ENCODE peak calls at places on chromosomes 11 and 22, in nine cellular contexts. One of them, this sample, is unnamed.

GRCh38 chr11:76661835-76662434 is 8.6 kb downstream of the LRRC32 start:
- DNase-seq in brain microvascular endothelial cell: peak; percentile 32
- DNase-seq in CD8-positive, alpha-beta memory T cell: no peak
- DNase-seq in G401: no peak
- DNase-seq in activated gamma-delta T cell treated with Interleukin-2 at 50 U/mL for 16 hours: no peak
- DNase-seq in HCEC 1CT: no peak
- DNase-seq in stimulated activated CD4-positive, alpha-beta T cell treated with anti-CD3 and anti-CD28 coated beads, TNF-alpha, amount 100 ng/mL, for 1 hour: no peak
- DNase-seq in cardiac fibroblast: no peak
- DNase-seq in activated CD8-positive, alpha-beta memory T cell treated with anti-CD3 and anti-CD28 coated beads, Interleukin-2, amount 10 ng/mL, durations not matched to agents 7 days and 5 days: no peak
- DNase-seq in this sample: no peak

GRCh38 chr11:1391165-1392010 is 1.7 kb downstream of the BRSK2 start:
- DNase-seq in stimulated activated CD4-positive, alpha-beta T cell treated with anti-CD3 and anti-CD28 coated beads, TNF-alpha, amount 100 ng/mL, for 1 hour: no peak
- DNase-seq in HCEC 1CT: no peak
- DNase-seq in brain microvascular endothelial cell: no peak
- DNase-seq in activated CD8-positive, alpha-beta memory T cell treated with anti-CD3 and anti-CD28 coated beads, Interleukin-2, amount 10 ng/mL, durations not matched to agents 7 days and 5 days: no peak
- DNase-seq in CD8-positive, alpha-beta memory T cell: no peak
- DNase-seq in activated gamma-delta T cell treated with Interleukin-2 at 50 U/mL for 16 hours: no peak
- DNase-seq in G401: no peak
- DNase-seq in cardiac fibroblast: no peak
- DNase-seq in this sample: no peak

GRCh38 chr11:35373284-35373933 is 45.9 kb downstream of the SLC1A2 start:
- DNase-seq in stimulated activated CD4-positive, alpha-beta T cell treated with anti-CD3 and anti-CD28 coated beads, TNF-alpha, amount 100 ng/mL, for 1 hour: no peak
- DNase-seq in brain microvascular endothelial cell: no peak
- DNase-seq in CD8-positive, alpha-beta memory T cell: no peak
- DNase-seq in G401: no peak
- DNase-seq in activated CD8-positive, alpha-beta memory T cell treated with anti-CD3 and anti-CD28 coated beads, Interleukin-2, amount 10 ng/mL, durations not matched to agents 7 days and 5 days: no peak
- DNase-seq in activated gamma-delta T cell treated with Interleukin-2 at 50 U/mL for 16 hours: no peak
- DNase-seq in cardiac fibroblast: no peak
- DNase-seq in HCEC 1CT: no peak
- DNase-seq in this sample: no peak

GRCh38 chr22:46545041-46545796 is 7.8 kb upstream of the CELSR1 start:
- DNase-seq in CD8-positive, alpha-beta memory T cell: no peak
- DNase-seq in brain microvascular endothelial cell: no peak
- DNase-seq in activated gamma-delta T cell treated with Interleukin-2 at 50 U/mL for 16 hours: no peak
- DNase-seq in activated CD8-positive, alpha-beta memory T cell treated with anti-CD3 and anti-CD28 coated beads, Interleukin-2, amount 10 ng/mL, durations not matched to agents 7 days and 5 days: no peak
- DNase-seq in cardiac fibroblast: no peak
- DNase-seq in HCEC 1CT: peak; percentile 1
- DNase-seq in stimulated activated CD4-positive, alpha-beta T cell treated with anti-CD3 and anti-CD28 coated beads, TNF-alpha, amount 100 ng/mL, for 1 hour: no peak
- DNase-seq in G401: no peak
- DNase-seq in this sample: no peak

GRCh38 chr11:94130589-94131362 is 2.1 kb downstream of the PANX1 start:
- DNase-seq in cardiac fibroblast: peak; percentile 96
- DNase-seq in activated gamma-delta T cell treated with Interleukin-2 at 50 U/mL for 16 hours: no peak
- DNase-seq in brain microvascular endothelial cell: peak; percentile 57
- DNase-seq in HCEC 1CT: peak; percentile 96
- DNase-seq in stimulated activated CD4-positive, alpha-beta T cell treated with anti-CD3 and anti-CD28 coated beads, TNF-alpha, amount 100 ng/mL, for 1 hour: no peak
- DNase-seq in G401: peak; percentile 19
- DNase-seq in CD8-positive, alpha-beta memory T cell: no peak
- DNase-seq in activated CD8-positive, alpha-beta memory T cell treated with anti-CD3 and anti-CD28 coated beads, Interleukin-2, amount 10 ng/mL, durations not matched to agents 7 days and 5 days: no peak
- DNase-seq in this sample: peak; percentile 15

GRCh38 chr11:118604566-118604965 is 2.8 kb upstream of the PHLDB1 start:
- DNase-seq in G401: no peak
- DNase-seq in CD8-positive, alpha-beta memory T cell: no peak
- DNase-seq in brain microvascular endothelial cell: no peak
- DNase-seq in HCEC 1CT: no peak
- DNase-seq in cardiac fibroblast: no peak
- DNase-seq in activated gamma-delta T cell treated with Interleukin-2 at 50 U/mL for 16 hours: no peak
- DNase-seq in activated CD8-positive, alpha-beta memory T cell treated with anti-CD3 and anti-CD28 coated beads, Interleukin-2, amount 10 ng/mL, durations not matched to agents 7 days and 5 days: no peak
- DNase-seq in stimulated activated CD4-positive, alpha-beta T cell treated with anti-CD3 and anti-CD28 coated beads, TNF-alpha, amount 100 ng/mL, for 1 hour: no peak
- DNase-seq in this sample: no peak

GRCh38 chr22:25680949-25681348 is 61.0 kb upstream of the MYO18B start:
- DNase-seq in HCEC 1CT: no peak
- DNase-seq in brain microvascular endothelial cell: no peak
- DNase-seq in stimulated activated CD4-positive, alpha-beta T cell treated with anti-CD3 and anti-CD28 coated beads, TNF-alpha, amount 100 ng/mL, for 1 hour: no peak
- DNase-seq in G401: no peak
- DNase-seq in activated gamma-delta T cell treated with Interleukin-2 at 50 U/mL for 16 hours: no peak
- DNase-seq in activated CD8-positive, alpha-beta memory T cell treated with anti-CD3 and anti-CD28 coated beads, Interleukin-2, amount 10 ng/mL, durations not matched to agents 7 days and 5 days: no peak
- DNase-seq in CD8-positive, alpha-beta memory T cell: no peak
- DNase-seq in cardiac fibroblast: no peak
- DNase-seq in this sample: no peak

GRCh38 chr11:545171-545570 is 7.8 kb downstream of the LRRC56 start:
- DNase-seq in activated CD8-positive, alpha-beta memory T cell treated with anti-CD3 and anti-CD28 coated beads, Interleukin-2, amount 10 ng/mL, durations not matched to agents 7 days and 5 days: no peak
- DNase-seq in CD8-positive, alpha-beta memory T cell: no peak
- DNase-seq in HCEC 1CT: no peak
- DNase-seq in brain microvascular endothelial cell: no peak
- DNase-seq in G401: no peak
- DNase-seq in stimulated activated CD4-positive, alpha-beta T cell treated with anti-CD3 and anti-CD28 coated beads, TNF-alpha, amount 100 ng/mL, for 1 hour: no peak
- DNase-seq in cardiac fibroblast: no peak
- DNase-seq in activated gamma-delta T cell treated with Interleukin-2 at 50 U/mL for 16 hours: no peak
- DNase-seq in this sample: no peak

GRCh38 chr11:11966826-11967668 is 41.4 kb downstream of the DKK3 start:
- DNase-seq in HCEC 1CT: peak; percentile 44
- DNase-seq in stimulated activated CD4-positive, alpha-beta T cell treated with anti-CD3 and anti-CD28 coated beads, TNF-alpha, amount 100 ng/mL, for 1 hour: peak; percentile 30
- DNase-seq in cardiac fibroblast: peak; percentile 42
- DNase-seq in activated gamma-delta T cell treated with Interleukin-2 at 50 U/mL for 16 hours: peak; percentile 71
- DNase-seq in activated CD8-positive, alpha-beta memory T cell treated with anti-CD3 and anti-CD28 coated beads, Interleukin-2, amount 10 ng/mL, durations not matched to agents 7 days and 5 days: peak; percentile 87
- DNase-seq in brain microvascular endothelial cell: peak; percentile 51
- DNase-seq in CD8-positive, alpha-beta memory T cell: peak; percentile 51
- DNase-seq in G401: peak; percentile 71
- DNase-seq in this sample: no peak

GRCh38 chr22:50734986-50735738 is 2.8 kb upstream of the ACR start:
- DNase-seq in stimulated activated CD4-positive, alpha-beta T cell treated with anti-CD3 and anti-CD28 coated beads, TNF-alpha, amount 100 ng/mL, for 1 hour: no peak
- DNase-seq in brain microvascular endothelial cell: no peak
- DNase-seq in G401: no peak
- DNase-seq in activated CD8-positive, alpha-beta memory T cell treated with anti-CD3 and anti-CD28 coated beads, Interleukin-2, amount 10 ng/mL, durations not matched to agents 7 days and 5 days: peak; percentile 21
- DNase-seq in activated gamma-delta T cell treated with Interleukin-2 at 50 U/mL for 16 hours: peak; percentile 0
- DNase-seq in cardiac fibroblast: no peak
- DNase-seq in HCEC 1CT: no peak
- DNase-seq in CD8-positive, alpha-beta memory T cell: no peak
- DNase-seq in this sample: peak; percentile 69

GRCh38 chr11:129861702-129862107 is 33.7 kb downstream of the NFRKB start:
- DNase-seq in cardiac fibroblast: peak; percentile 94
- DNase-seq in HCEC 1CT: peak; percentile 91
- DNase-seq in G401: peak; percentile 6
- DNase-seq in brain microvascular endothelial cell: peak; percentile 95
- DNase-seq in stimulated activated CD4-positive, alpha-beta T cell treated with anti-CD3 and anti-CD28 coated beads, TNF-alpha, amount 100 ng/mL, for 1 hour: no peak
- DNase-seq in CD8-positive, alpha-beta memory T cell: no peak
- DNase-seq in activated CD8-positive, alpha-beta memory T cell treated with anti-CD3 and anti-CD28 coated beads, Interleukin-2, amount 10 ng/mL, durations not matched to agents 7 days and 5 days: no peak
- DNase-seq in activated gamma-delta T cell treated with Interleukin-2 at 50 U/mL for 16 hours: no peak
- DNase-seq in this sample: no peak

GRCh38 chr11:58222730-58223129 is 6.0 kb downstream of the OR10Q1 start:
- DNase-seq in cardiac fibroblast: no peak
- DNase-seq in HCEC 1CT: peak; percentile 87
- DNase-seq in CD8-positive, alpha-beta memory T cell: no peak
- DNase-seq in stimulated activated CD4-positive, alpha-beta T cell treated with anti-CD3 and anti-CD28 coated beads, TNF-alpha, amount 100 ng/mL, for 1 hour: no peak
- DNase-seq in activated gamma-delta T cell treated with Interleukin-2 at 50 U/mL for 16 hours: no peak
- DNase-seq in brain microvascular endothelial cell: no peak
- DNase-seq in G401: no peak
- DNase-seq in activated CD8-positive, alpha-beta memory T cell treated with anti-CD3 and anti-CD28 coated beads, Interleukin-2, amount 10 ng/mL, durations not matched to agents 7 days and 5 days: no peak
- DNase-seq in this sample: no peak

GRCh38 chr11:126174816-126175215 is 36.6 kb downstream of the RPUSD4 start:
- DNase-seq in G401: no peak
- DNase-seq in cardiac fibroblast: no peak
- DNase-seq in brain microvascular endothelial cell: no peak
- DNase-seq in stimulated activated CD4-positive, alpha-beta T cell treated with anti-CD3 and anti-CD28 coated beads, TNF-alpha, amount 100 ng/mL, for 1 hour: no peak
- DNase-seq in CD8-positive, alpha-beta memory T cell: no peak
- DNase-seq in activated gamma-delta T cell treated with Interleukin-2 at 50 U/mL for 16 hours: no peak
- DNase-seq in HCEC 1CT: no peak
- DNase-seq in activated CD8-positive, alpha-beta memory T cell treated with anti-CD3 and anti-CD28 coated beads, Interleukin-2, amount 10 ng/mL, durations not matched to agents 7 days and 5 days: no peak
- DNase-seq in this sample: no peak

GRCh38 chr22:25896098-25896497 is 154.1 kb downstream of the MYO18B start:
- DNase-seq in G401: peak; percentile 20
- DNase-seq in stimulated activated CD4-positive, alpha-beta T cell treated with anti-CD3 and anti-CD28 coated beads, TNF-alpha, amount 100 ng/mL, for 1 hour: no peak
- DNase-seq in cardiac fibroblast: no peak
- DNase-seq in CD8-positive, alpha-beta memory T cell: no peak
- DNase-seq in activated gamma-delta T cell treated with Interleukin-2 at 50 U/mL for 16 hours: no peak
- DNase-seq in brain microvascular endothelial cell: no peak
- DNase-seq in activated CD8-positive, alpha-beta memory T cell treated with anti-CD3 and anti-CD28 coated beads, Interleukin-2, amount 10 ng/mL, durations not matched to agents 7 days and 5 days: no peak
- DNase-seq in HCEC 1CT: no peak
- DNase-seq in this sample: no peak

GRCh38 chr22:32695451-32695891 is 106.0 kb upstream of the TIMP3 start:
- DNase-seq in activated CD8-positive, alpha-beta memory T cell treated with anti-CD3 and anti-CD28 coated beads, Interleukin-2, amount 10 ng/mL, durations not matched to agents 7 days and 5 days: no peak
- DNase-seq in CD8-positive, alpha-beta memory T cell: no peak
- DNase-seq in HCEC 1CT: no peak
- DNase-seq in activated gamma-delta T cell treated with Interleukin-2 at 50 U/mL for 16 hours: no peak
- DNase-seq in stimulated activated CD4-positive, alpha-beta T cell treated with anti-CD3 and anti-CD28 coated beads, TNF-alpha, amount 100 ng/mL, for 1 hour: no peak
- DNase-seq in G401: no peak
- DNase-seq in cardiac fibroblast: peak; percentile 64
- DNase-seq in brain microvascular endothelial cell: peak; percentile 96
- DNase-seq in this sample: no peak

GRCh38 chr11:123181075-123181474 is 14.0 kb downstream of the CLMP start:
- DNase-seq in cardiac fibroblast: no peak
- DNase-seq in brain microvascular endothelial cell: no peak
- DNase-seq in CD8-positive, alpha-beta memory T cell: no peak
- DNase-seq in activated CD8-positive, alpha-beta memory T cell treated with anti-CD3 and anti-CD28 coated beads, Interleukin-2, amount 10 ng/mL, durations not matched to agents 7 days and 5 days: no peak
- DNase-seq in activated gamma-delta T cell treated with Interleukin-2 at 50 U/mL for 16 hours: no peak
- DNase-seq in G401: no peak
- DNase-seq in stimulated activated CD4-positive, alpha-beta T cell treated with anti-CD3 and anti-CD28 coated beads, TNF-alpha, amount 100 ng/mL, for 1 hour: no peak
- DNase-seq in HCEC 1CT: no peak
- DNase-seq in this sample: no peak

GRCh38 chr22:39654959-39655579 is 84.5 kb downstream of the CACNA1I start:
- DNase-seq in CD8-positive, alpha-beta memory T cell: no peak
- DNase-seq in G401: peak; percentile 6
- DNase-seq in cardiac fibroblast: no peak
- DNase-seq in stimulated activated CD4-positive, alpha-beta T cell treated with anti-CD3 and anti-CD28 coated beads, TNF-alpha, amount 100 ng/mL, for 1 hour: no peak
- DNase-seq in activated CD8-positive, alpha-beta memory T cell treated with anti-CD3 and anti-CD28 coated beads, Interleukin-2, amount 10 ng/mL, durations not matched to agents 7 days and 5 days: no peak
- DNase-seq in brain microvascular endothelial cell: no peak
- DNase-seq in HCEC 1CT: no peak
- DNase-seq in activated gamma-delta T cell treated with Interleukin-2 at 50 U/mL for 16 hours: no peak
- DNase-seq in this sample: no peak

GRCh38 chr11:119764108-119764874 is 35.3 kb upstream of the NECTIN1 start:
- DNase-seq in stimulated activated CD4-positive, alpha-beta T cell treated with anti-CD3 and anti-CD28 coated beads, TNF-alpha, amount 100 ng/mL, for 1 hour: no peak
- DNase-seq in G401: peak; percentile 97
- DNase-seq in activated CD8-positive, alpha-beta memory T cell treated with anti-CD3 and anti-CD28 coated beads, Interleukin-2, amount 10 ng/mL, durations not matched to agents 7 days and 5 days: no peak
- DNase-seq in CD8-positive, alpha-beta memory T cell: no peak
- DNase-seq in brain microvascular endothelial cell: peak; percentile 18
- DNase-seq in activated gamma-delta T cell treated with Interleukin-2 at 50 U/mL for 16 hours: no peak
- DNase-seq in HCEC 1CT: no peak
- DNase-seq in cardiac fibroblast: peak; percentile 33
- DNase-seq in this sample: no peak

GRCh38 chr11:62925745-62926668 is 4.8 kb upstream of the CHRM1 start:
- DNase-seq in cardiac fibroblast: no peak
- DNase-seq in HCEC 1CT: no peak
- DNase-seq in activated gamma-delta T cell treated with Interleukin-2 at 50 U/mL for 16 hours: no peak
- DNase-seq in G401: no peak
- DNase-seq in CD8-positive, alpha-beta memory T cell: no peak
- DNase-seq in stimulated activated CD4-positive, alpha-beta T cell treated with anti-CD3 and anti-CD28 coated beads, TNF-alpha, amount 100 ng/mL, for 1 hour: no peak
- DNase-seq in activated CD8-positive, alpha-beta memory T cell treated with anti-CD3 and anti-CD28 coated beads, Interleukin-2, amount 10 ng/mL, durations not matched to agents 7 days and 5 days: no peak
- DNase-seq in brain microvascular endothelial cell: no peak
- DNase-seq in this sample: no peak

GRCh38 chr11:611001-611996 is 4.5 kb downstream of the IRF7 start:
- DNase-seq in cardiac fibroblast: no peak
- DNase-seq in stimulated activated CD4-positive, alpha-beta T cell treated with anti-CD3 and anti-CD28 coated beads, TNF-alpha, amount 100 ng/mL, for 1 hour: no peak
- DNase-seq in HCEC 1CT: no peak
- DNase-seq in G401: no peak
- DNase-seq in activated CD8-positive, alpha-beta memory T cell treated with anti-CD3 and anti-CD28 coated beads, Interleukin-2, amount 10 ng/mL, durations not matched to agents 7 days and 5 days: peak; percentile 48
- DNase-seq in activated gamma-delta T cell treated with Interleukin-2 at 50 U/mL for 16 hours: no peak
- DNase-seq in brain microvascular endothelial cell: no peak
- DNase-seq in CD8-positive, alpha-beta memory T cell: no peak
- DNase-seq in this sample: no peak

GRCh38 chr11:41982975-41983374 is 523.5 kb upstream of the LRRC4C start:
- DNase-seq in stimulated activated CD4-positive, alpha-beta T cell treated with anti-CD3 and anti-CD28 coated beads, TNF-alpha, amount 100 ng/mL, for 1 hour: no peak
- DNase-seq in brain microvascular endothelial cell: no peak
- DNase-seq in activated gamma-delta T cell treated with Interleukin-2 at 50 U/mL for 16 hours: no peak
- DNase-seq in HCEC 1CT: no peak
- DNase-seq in CD8-positive, alpha-beta memory T cell: no peak
- DNase-seq in activated CD8-positive, alpha-beta memory T cell treated with anti-CD3 and anti-CD28 coated beads, Interleukin-2, amount 10 ng/mL, durations not matched to agents 7 days and 5 days: no peak
- DNase-seq in cardiac fibroblast: no peak
- DNase-seq in G401: no peak
- DNase-seq in this sample: no peak

GRCh38 chr11:94128171-94128745 is 383 bp upstream of the PANX1 start:
- DNase-seq in HCEC 1CT: no peak
- DNase-seq in activated gamma-delta T cell treated with Interleukin-2 at 50 U/mL for 16 hours: no peak
- DNase-seq in stimulated activated CD4-positive, alpha-beta T cell treated with anti-CD3 and anti-CD28 coated beads, TNF-alpha, amount 100 ng/mL, for 1 hour: no peak
- DNase-seq in cardiac fibroblast: no peak
- DNase-seq in brain microvascular endothelial cell: no peak
- DNase-seq in G401: no peak
- DNase-seq in CD8-positive, alpha-beta memory T cell: no peak
- DNase-seq in activated CD8-positive, alpha-beta memory T cell treated with anti-CD3 and anti-CD28 coated beads, Interleukin-2, amount 10 ng/mL, durations not matched to agents 7 days and 5 days: peak; percentile 60
- DNase-seq in this sample: no peak

GRCh38 chr11:74720596-74721478 is 10.4 kb downstream of the CHRDL2 start:
- DNase-seq in G401: peak; percentile 77
- DNase-seq in stimulated activated CD4-positive, alpha-beta T cell treated with anti-CD3 and anti-CD28 coated beads, TNF-alpha, amount 100 ng/mL, for 1 hour: no peak
- DNase-seq in cardiac fibroblast: peak; percentile 84
- DNase-seq in brain microvascular endothelial cell: no peak
- DNase-seq in activated gamma-delta T cell treated with Interleukin-2 at 50 U/mL for 16 hours: no peak
- DNase-seq in CD8-positive, alpha-beta memory T cell: no peak
- DNase-seq in HCEC 1CT: no peak
- DNase-seq in activated CD8-positive, alpha-beta memory T cell treated with anti-CD3 and anti-CD28 coated beads, Interleukin-2, amount 10 ng/mL, durations not matched to agents 7 days and 5 days: no peak
- DNase-seq in this sample: no peak

GRCh38 chr11:46920709-46921108 is 2.4 kb upstream of the LRP4 start:
- DNase-seq in stimulated activated CD4-positive, alpha-beta T cell treated with anti-CD3 and anti-CD28 coated beads, TNF-alpha, amount 100 ng/mL, for 1 hour: no peak
- DNase-seq in brain microvascular endothelial cell: peak; percentile 98
- DNase-seq in activated CD8-positive, alpha-beta memory T cell treated with anti-CD3 and anti-CD28 coated beads, Interleukin-2, amount 10 ng/mL, durations not matched to agents 7 days and 5 days: no peak
- DNase-seq in activated gamma-delta T cell treated with Interleukin-2 at 50 U/mL for 16 hours: no peak
- DNase-seq in CD8-positive, alpha-beta memory T cell: no peak
- DNase-seq in cardiac fibroblast: peak; percentile 88
- DNase-seq in G401: no peak
- DNase-seq in HCEC 1CT: peak; percentile 98
- DNase-seq in this sample: no peak